ENCODE peak calls at places on chromosomes 4 and X, in five cellular contexts. K is HTR-8/SVneo, P is mesenchymal stem cell, Z is A172, G is M059J. W is an unnamed sample.

GRCh38 chrX:19344661-19345060 is 934 bp downstream of the PDHA1 start:
- DNase-seq in K (no peak), P (no peak), Z (no peak), G (no peak), W (no peak)

GRCh38 chrX:40148439-40149285 is 50.9 kb upstream of the BCOR start:
- DNase-seq in K (no peak), P (peak; percentile 73), Z (no peak), G (no peak), W (no peak)

GRCh38 chr4:40202474-40202873 is 5.6 kb downstream of the RHOH start:
- DNase-seq in K (no peak), P (no peak), Z (no peak), G (no peak), W (no peak)

GRCh38 chr4:176611954-176612353 is 180.8 kb downstream of the VEGFC start:
- DNase-seq in K (no peak), P (no peak), Z (no peak), G (peak; percentile 7), W (no peak)

GRCh38 chr4:180640193-180640592 is 1603.0 kb upstream of the TENM3 start:
- DNase-seq in K (no peak), P (no peak), Z (no peak), G (no peak), W (no peak)

GRCh38 chrX:1463581-1464281 is 11.0 kb upstream of the ASMTL start:
- DNase-seq in K (no peak), P (no peak), Z (no peak), G (no peak), W (no peak)

GRCh38 chrX:40108084-40108958 is 10.6 kb upstream of the BCOR start:
- DNase-seq in K (no peak), P (peak; percentile 77), Z (no peak), G (peak; percentile 82), W (no peak)

GRCh38 chr4:34181311-34181808 is 2063.0 kb downstream of the ARAP2 start:
- DNase-seq in K (peak; percentile 26), P (peak; percentile 85), Z (peak; percentile 88), G (peak; percentile 92), W (no peak)

GRCh38 chr4:52641853-52642563 is 17.1 kb downstream of the USP46 start:
- DNase-seq in K (no peak), P (peak; percentile 65), Z (peak; percentile 71), G (peak; percentile 67), W (no peak)